ENCODE peak calls at places on chromosomes 6 and 20, in nine cellular contexts. D is NCI-H2081, A is amniotic stem cell, H is posterior vena cava, F is neuronal stem cell, N is foreskin fibroblast, Z is renal cortical epithelial cell, G is mesendoderm, I is cardiac muscle cell. R is an unnamed sample.
A peak's percentile ranks its signal among the peaks of the same experiment; 100 is the strongest.

GRCh38 chr20:35311409-35311808 is 19.2 kb upstream of the FAM83C start:
- DNase-seq in D (peak; percentile 22), A (no peak), H (no peak), F (no peak), N (peak; percentile 60), Z (peak; percentile 90), G (peak; percentile 58), I (no peak), R (no peak)

GRCh38 chr6:65787787-65788186 is 80.8 kb upstream of the EYS start:
- DNase-seq in D (no peak), A (no peak), H (peak; percentile 35), F (no peak), N (no peak), Z (no peak), G (no peak), I (no peak), R (no peak)

GRCh38 chr20:1876217-1876921 is 18.8 kb upstream of the SIRPA start:
- DNase-seq in D (no peak), A (no peak), H (no peak), F (no peak), N (no peak), Z (no peak), G (no peak), I (no peak), R (no peak)

GRCh38 chr20:61799928-61800327 is 265.8 kb downstream of the TAF4 start:
- DNase-seq in D (no peak), A (no peak), H (no peak), F (no peak), N (no peak), Z (no peak), G (no peak), I (no peak), R (no peak)

GRCh38 chr20:59074456-59074855 is 31.9 kb upstream of the PRELID3B start:
- DNase-seq in D (no peak), A (no peak), H (no peak), F (no peak), N (no peak), Z (no peak), G (no peak), I (no peak), R (no peak)

GRCh38 chr6:154606457-154606856 is 96.0 kb upstream of the CNKSR3 start:
- DNase-seq in D (no peak), A (no peak), H (no peak), F (no peak), N (no peak), Z (no peak), G (no peak), I (peak; percentile 3), R (no peak)

GRCh38 chr20:47093567-47093966 is 198.9 kb downstream of the EYA2 start:
- DNase-seq in D (no peak), A (no peak), H (no peak), F (no peak), N (no peak), Z (no peak), G (no peak), I (no peak), R (no peak)

GRCh38 chr6:36631326-36632046 is 37.3 kb downstream of the SRSF3 start:
- DNase-seq in D (no peak), A (no peak), H (no peak), F (no peak), N (no peak), Z (peak; percentile 35), G (no peak), I (no peak), R (no peak)

GRCh38 chr20:33789109-33789857 is 21.9 kb upstream of the CHMP4B start:
- DNase-seq in D (no peak), A (peak; percentile 76), H (peak; percentile 57), F (no peak), N (peak; percentile 93), Z (peak; percentile 100), G (peak; percentile 34), I (peak; percentile 96), R (peak; percentile 73)